ENCODE peak calls at places on chromosome 9, in nine cellular contexts. Q is NCI-H1092, O is HTR-8/SVneo, G is fibroblast of mammary gland, S is aorta, M is Peyer's patch, A is T-helper 1 cell, D is Calu3, N is fibroblast of pulmonary artery. K is an unnamed sample.

GRCh38 chr9:86947146-86948081 is at the start of gene GAS1:
- DNase-seq in Q (peak; percentile 60), O (peak; percentile 73), G (peak; percentile 97), S (peak; percentile 95), M (peak; percentile 59), A (peak; percentile 56), D (peak; percentile 47), N (peak; percentile 99), K (peak; percentile 88)

GRCh38 chr9:104854613-104855012 is 73.3 kb downstream of the ABCA1 start:
- DNase-seq in Q (no peak), O (no peak), G (no peak), S (no peak), M (no peak), A (no peak), D (no peak), N (no peak), K (no peak)

GRCh38 chr9:93096131-93096802 is at the start of gene CARD19:
- DNase-seq in Q (no peak), O (no peak), G (no peak), S (peak; percentile 79), M (peak; percentile 55), A (peak; percentile 54), D (peak; percentile 61), N (no peak), K (no peak)

GRCh38 chr9:93576296-93577044 is at the start of gene PHF2:
- DNase-seq in Q (no peak), O (no peak), G (no peak), S (no peak), M (no peak), A (peak; percentile 22), D (no peak), N (peak; percentile 23), K (no peak)

GRCh38 chr9:122202099-122202498 is 26.7 kb downstream of the LHX6 start:
- DNase-seq in Q (no peak), O (no peak), G (no peak), S (no peak), M (no peak), A (no peak), D (no peak), N (no peak), K (no peak)

GRCh38 chr9:106859957-106860715 is 2.8 kb upstream of the ZNF462 start:
- DNase-seq in Q (no peak), O (peak; percentile 17), G (no peak), S (peak; percentile 38), M (no peak), A (no peak), D (peak; percentile 24), N (peak; percentile 28), K (no peak)

GRCh38 chr9:129601082-129601674 is 19.7 kb downstream of the C9orf50 start:
- DNase-seq in Q (no peak), O (no peak), G (no peak), S (no peak), M (no peak), A (no peak), D (no peak), N (no peak), K (no peak)

GRCh38 chr9:70574222-70574837 is 159.9 kb upstream of the KLF9 start:
- DNase-seq in Q (peak; percentile 60), O (no peak), G (peak; percentile 94), S (peak; percentile 63), M (no peak), A (no peak), D (no peak), N (peak; percentile 56), K (peak; percentile 19)

GRCh38 chr9:111799506-111799905 is 4.8 kb upstream of the SHOC1 start:
- DNase-seq in Q (no peak), O (no peak), G (no peak), S (no peak), M (no peak), A (no peak), D (no peak), N (no peak), K (no peak)

GRCh38 chr9:12702160-12702758 is 9.1 kb downstream of the TYRP1 start:
- DNase-seq in Q (no peak), O (no peak), G (peak; percentile 76), S (peak; percentile 50), M (no peak), A (no peak), D (peak; percentile 37), N (peak; percentile 90), K (peak; percentile 67)

GRCh38 chr9:94639045-94639995 is at the start of gene FBP1:
- DNase-seq in Q (peak; percentile 16), O (no peak), G (no peak), S (peak; percentile 82), M (peak; percentile 65), A (peak; percentile 16), D (peak; percentile 25), N (peak; percentile 8), K (no peak)

GRCh38 chr9:134065720-134066419 is 2.0 kb downstream of the BRD3 start:
- DNase-seq in Q (no peak), O (peak; percentile 37), G (peak; percentile 64), S (peak; percentile 64), M (peak; percentile 65), A (peak; percentile 41), D (peak; percentile 29), N (peak; percentile 45), K (peak; percentile 44)

GRCh38 chr9:127583605-127584053 is 28.4 kb upstream of the STXBP1 start:
- DNase-seq in Q (no peak), O (no peak), G (peak; percentile 69), S (no peak), M (no peak), A (no peak), D (no peak), N (peak; percentile 92), K (peak; percentile 45)

GRCh38 chr9:114301798-114302565 is 20.9 kb upstream of the ORM1 start:
- DNase-seq in Q (no peak), O (no peak), G (no peak), S (no peak), M (no peak), A (no peak), D (no peak), N (no peak), K (no peak)

GRCh38 chr9:85249313-85249621 is 492.5 kb downstream of the AGTPBP1 start:
- DNase-seq in Q (no peak), O (no peak), G (no peak), S (no peak), M (no peak), A (no peak), D (no peak), N (no peak), K (no peak)

GRCh38 chr9:12464910-12465512 is 228.2 kb upstream of the TYRP1 start:
- DNase-seq in Q (peak; percentile 32), O (no peak), G (peak; percentile 27), S (no peak), M (no peak), A (no peak), D (peak; percentile 4), N (peak; percentile 40), K (peak; percentile 2)

GRCh38 chr9:15135167-15135792 is 171.7 kb downstream of the TTC39B start:
- DNase-seq in Q (peak; percentile 80), O (peak; percentile 55), G (peak; percentile 84), S (no peak), M (no peak), A (peak; percentile 18), D (peak; percentile 47), N (peak; percentile 79), K (peak; percentile 67)

GRCh38 chr9:96553070-96553469 is 66.6 kb downstream of the CDC14B start:
- DNase-seq in Q (no peak), O (no peak), G (peak; percentile 94), S (no peak), M (no peak), A (no peak), D (no peak), N (peak; percentile 61), K (peak; percentile 62)

GRCh38 chr9:113508111-113508749 is 44.7 kb downstream of the RGS3 start:
- DNase-seq in Q (no peak), O (no peak), G (peak; percentile 16), S (no peak), M (no peak), A (no peak), D (peak; percentile 31), N (peak; percentile 25), K (no peak)

GRCh38 chr9:75490326-75490725 is 400.1 kb upstream of the PCSK5 start:
- DNase-seq in Q (no peak), O (no peak), G (peak; percentile 39), S (no peak), M (no peak), A (no peak), D (no peak), N (no peak), K (no peak)

GRCh38 chr9:35685506-35685905 is 4.2 kb downstream of the TPM2 start:
- DNase-seq in Q (no peak), O (no peak), G (no peak), S (no peak), M (no peak), A (no peak), D (no peak), N (no peak), K (no peak)

GRCh38 chr9:105437704-105438103 is 10.1 kb upstream of the FSD1L start:
- DNase-seq in Q (no peak), O (no peak), G (no peak), S (no peak), M (no peak), A (no peak), D (no peak), N (no peak), K (no peak)

GRCh38 chr9:135068776-135069415 is 18.6 kb upstream of the OLFM1 start:
- DNase-seq in Q (no peak), O (no peak), G (no peak), S (peak; percentile 26), M (no peak), A (no peak), D (no peak), N (no peak), K (no peak)

GRCh38 chr9:78609471-78609870 is 312.5 kb downstream of the PSAT1 start:
- DNase-seq in Q (no peak), O (no peak), G (no peak), S (no peak), M (no peak), A (no peak), D (no peak), N (no peak), K (no peak)

K was measured in brain microvascular endothelial cell.